ENCODE peak calls at places on chromosome 12, in four cellular contexts. V is nucleus accumbens, R is HEK293T, S is AG08395. A is an unnamed sample.

GRCh38 chr12:27620121-27620520 is 76.1 kb upstream of the REP15 start:
- DNase-seq in S (no peak), V (no peak), R (no peak), A (no peak)

GRCh38 chr12:110619534-110619953 is 5.6 kb downstream of the TCTN1 start:
- DNase-seq in R (no peak), S (no peak), V (no peak), A (no peak)

GRCh38 chr12:124551268-124552144 is 15.9 kb downstream of the NCOR2 start:
- DNase-seq in S (no peak), R (peak; percentile 78), V (peak; percentile 61), A (no peak)

GRCh38 chr12:81005635-81006034 is 67.9 kb upstream of the LIN7A start:
- DNase-seq in V (no peak), R (no peak), S (no peak), A (no peak)

GRCh38 chr12:68042212-68042699 is 53.0 kb downstream of the IFNG-AS1 start:
- DNase-seq in V (no peak), R (no peak), S (no peak), A (no peak)

GRCh38 chr12:93127582-93128331 is 198.7 kb upstream of the EEA1 start:
- DNase-seq in R (no peak), V (no peak), S (peak; percentile 76), A (no peak)

GRCh38 chr12:111598637-111599458 is at the start of gene ATXN2:
- DNase-seq in V (peak; percentile 71), S (peak; percentile 88), R (peak; percentile 76), A (peak; percentile 41)

GRCh38 chr12:83537428-83538053 is 850.8 kb downstream of the TMTC2 start:
- DNase-seq in V (no peak), R (no peak), S (no peak), A (no peak)

GRCh38 chr12:91818236-91819131 is 327.2 kb downstream of the BTG1 start:
- DNase-seq in R (no peak), V (no peak), S (no peak), A (no peak)

GRCh38 chr12:114152890-114153289 is 186.8 kb upstream of the RBM19 start:
- DNase-seq in S (peak; percentile 79), V (no peak), R (no peak), A (no peak)

GRCh38 chr12:121983546-121984205 is 38.0 kb upstream of the BCL7A start:
- DNase-seq in V (no peak), S (no peak), R (no peak), A (no peak)

GRCh38 chr12:26017484-26018211 is 59.2 kb downstream of the RASSF8 start:
- DNase-seq in S (no peak), V (peak; percentile 27), R (peak; percentile 45), A (peak; percentile 50)

GRCh38 chr12:62873116-62873825 is 61.7 kb downstream of the PPM1H start:
- DNase-seq in V (no peak), R (no peak), S (no peak), A (no peak)

GRCh38 chr12:124592481-124593160 is 25.2 kb upstream of the NCOR2 start:
- DNase-seq in R (no peak), V (peak; percentile 14), S (no peak), A (no peak)

GRCh38 chr12:58148405-58148804 is 207.0 kb downstream of the ATP23 start:
- DNase-seq in R (no peak), V (no peak), S (peak; percentile 28), A (no peak)

A was measured in neural crest cell.